ENCODE peak calls at places on chromosomes 16 and 17, in five cellular contexts. Q, O, G, A and U are unnamed samples.
A peak's percentile ranks its signal among the peaks of the same experiment; 100 is the strongest.

GRCh38 chr17:3917391-3917931 is 1.2 kb upstream of the P2RX1 start:
- DNase-seq in Q (no peak), O (no peak), G (peak; percentile 79), A (no peak), U (peak; percentile 73)

GRCh38 chr16:83113317-83113716 is 486.5 kb downstream of the CDH13 start:
- DNase-seq in Q (no peak), O (no peak), G (peak; percentile 52), A (no peak), U (no peak)

GRCh38 chr17:56499799-56500388 is 93.6 kb upstream of the NOG start:
- DNase-seq in Q (no peak), O (peak; percentile 73), G (peak; percentile 30), A (peak; percentile 14), U (no peak)

GRCh38 chr17:29155966-29156338 is 24.2 kb downstream of the MYO18A start:
- DNase-seq in Q (no peak), O (no peak), G (peak; percentile 63), A (no peak), U (no peak)

GRCh38 chr16:57504001-57504400 is 17.7 kb upstream of the DOK4 start:
- DNase-seq in Q (no peak), O (no peak), G (no peak), A (no peak), U (no peak)

GRCh38 chr17:2070241-2071023 is 15.5 kb downstream of the HIC1 start:
- DNase-seq in Q (no peak), O (no peak), G (no peak), A (no peak), U (no peak)

GRCh38 chr16:89018605-89019158 is 41.7 kb upstream of the CBFA2T3 start:
- DNase-seq in Q (no peak), O (no peak), G (no peak), A (no peak), U (no peak)

GRCh38 chr17:29292992-29293889 is 707 bp downstream of the NUFIP2 start:
- DNase-seq in Q (peak; percentile 11), O (peak; percentile 27), G (peak; percentile 63), A (no peak), U (peak; percentile 80)

GRCh38 chr16:4411684-4412083 is 4.7 kb downstream of the CORO7 start:
- DNase-seq in Q (peak; percentile 54), O (no peak), G (no peak), A (no peak), U (peak; percentile 53)

GRCh38 chr17:231966-232807 is 50.7 kb upstream of the DOC2B start:
- DNase-seq in Q (no peak), O (no peak), G (no peak), A (no peak), U (no peak)

GRCh38 chr16:31090540-31090939 is 1.8 kb upstream of the PRSS53 start:
- DNase-seq in Q (no peak), O (no peak), G (no peak), A (no peak), U (no peak)

GRCh38 chr17:53722407-53722806 is 100.3 kb upstream of the KIF2B start:
- DNase-seq in Q (peak; percentile 99), O (peak; percentile 79), G (peak; percentile 47), A (peak; percentile 0), U (no peak)

GRCh38 chr17:80818871-80819270 is 172.8 kb upstream of the CHMP6 start:
- DNase-seq in Q (no peak), O (no peak), G (no peak), A (no peak), U (no peak)

GRCh38 chr16:55760665-55761035 is 72.2 kb downstream of the CES1 start:
- DNase-seq in Q (no peak), O (no peak), G (no peak), A (no peak), U (peak; percentile 70)

GRCh38 chr17:44708401-44709263 is at the start of gene DBF4B:
- DNase-seq in Q (peak; percentile 75), O (peak; percentile 95), G (peak; percentile 93), A (peak; percentile 86), U (peak; percentile 76)

GRCh38 chr17:1398900-1399299 is 1.1 kb downstream of the YWHAE start:
- DNase-seq in Q (no peak), O (no peak), G (no peak), A (no peak), U (no peak)

GRCh38 chr16:64152010-64152767 is 969.7 kb downstream of the CDH11 start:
- DNase-seq in Q (no peak), O (no peak), G (no peak), A (no peak), U (no peak)

GRCh38 chr16:58195344-58195743 is 2.6 kb downstream of the CSNK2A2 start:
- DNase-seq in Q (no peak), O (no peak), G (no peak), A (no peak), U (no peak)

GRCh38 chr16:24013733-24014645 is 178.2 kb downstream of the PRKCB start:
- DNase-seq in Q (no peak), O (no peak), G (no peak), A (no peak), U (no peak)

GRCh38 chr16:4566144-4566543 is 10.0 kb downstream of the C16orf96 start:
- DNase-seq in Q (no peak), O (no peak), G (no peak), A (no peak), U (no peak)

GRCh38 chr16:84119368-84119767 is 2.6 kb upstream of the MBTPS1 start:
- DNase-seq in Q (no peak), O (peak; percentile 28), G (no peak), A (no peak), U (no peak)

GRCh38 chr16:3129137-3130131 is 5.4 kb upstream of the ZNF213 start:
- DNase-seq in Q (no peak), O (peak; percentile 74), G (peak; percentile 88), A (no peak), U (peak; percentile 78)

GRCh38 chr16:69490707-69491324 is 66.4 kb downstream of the CYB5B start:
- DNase-seq in Q (no peak), O (no peak), G (no peak), A (no peak), U (no peak)

GRCh38 chr17:20091161-20092029 is 82.2 kb downstream of the SPECC1 start:
- DNase-seq in Q (peak; percentile 92), O (no peak), G (peak; percentile 34), A (no peak), U (no peak)

GRCh38 chr17:73901661-73902415 is 257.6 kb upstream of the SDK2 start:
- DNase-seq in Q (no peak), O (no peak), G (no peak), A (no peak), U (peak; percentile 76)

GRCh38 chr16:85005278-85006069 is 5.9 kb downstream of the ZDHHC7 start:
- DNase-seq in Q (no peak), O (no peak), G (peak; percentile 87), A (no peak), U (peak; percentile 15)

GRCh38 chr17:43532581-43532980 is 13.6 kb downstream of the ETV4 start:
- DNase-seq in Q (no peak), O (no peak), G (no peak), A (no peak), U (no peak)

GRCh38 chr17:77494664-77495435 is 354.1 kb downstream of the SEC14L1 start:
- DNase-seq in Q (no peak), O (peak; percentile 83), G (peak; percentile 88), A (no peak), U (peak; percentile 84)
- H3K4me3 ChIP-seq in Q (no peak overlapping the region), O (no peak overlapping the region), G (no peak overlapping the region), A (no peak overlapping the region), U (no peak overlapping the region)

GRCh38 chr17:35086931-35087573 is 23.5 kb upstream of the RFFL start:
- DNase-seq in Q (no peak), O (peak; percentile 64), G (no peak), A (no peak), U (no peak)
- H3K4me3 ChIP-seq in Q (no peak overlapping the region), O (peak overlapping the region; percentile 88), G (no peak overlapping the region), A (no peak overlapping the region), U (no peak overlapping the region)

GRCh38 chr16:87602821-87603683 is 744 bp downstream of the JPH3 start:
- DNase-seq in Q (no peak), O (no peak), G (no peak), A (no peak), U (no peak)
- H3K4me3 ChIP-seq in Q (no peak overlapping the region), O (no peak overlapping the region), G (peak overlapping the region; percentile 15), A (no peak overlapping the region), U (no peak overlapping the region)

GRCh38 chr16:73265124-73265838 is 217.4 kb upstream of the ZFHX3 start:
- DNase-seq in Q (no peak), O (no peak), G (no peak), A (no peak), U (no peak)
- H3K4me3 ChIP-seq in Q (no peak overlapping the region), O (no peak overlapping the region), G (no peak overlapping the region), A (no peak overlapping the region), U (no peak overlapping the region)

DNA sequence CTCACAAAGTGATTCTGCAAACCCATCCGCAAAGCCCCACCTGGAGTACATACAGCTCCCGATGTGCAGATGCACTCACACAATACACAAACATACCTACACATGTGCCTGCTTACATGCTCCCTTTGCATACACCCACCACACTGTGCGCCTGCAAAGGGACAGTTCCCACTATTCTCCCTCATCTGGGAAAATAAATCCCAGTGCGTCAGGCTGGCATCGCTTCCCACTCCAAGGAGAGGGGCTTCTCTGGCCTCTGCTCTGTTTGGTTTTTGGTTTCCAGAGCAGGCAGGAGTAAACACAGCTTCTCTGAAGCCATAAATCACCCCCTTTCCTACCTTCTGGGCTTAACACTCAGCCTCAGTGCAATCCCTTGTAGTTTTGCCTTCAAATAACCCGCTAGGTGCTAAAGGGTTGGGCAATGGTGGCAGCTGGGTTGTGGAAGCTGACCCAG is 14.7 kb downstream of the HOXB4 start:
- DNase-seq in Q (no peak), O (no peak), G (no peak), A (no peak), U (no peak)
- H3K4me3 ChIP-seq in Q (peak overlapping the region; percentile 30), O (no peak overlapping the region), G (no peak overlapping the region), A (peak overlapping the region; percentile 41), U (peak overlapping the region; percentile 39)

GRCh38 chr17:34670618-34671017 is 91.2 kb downstream of the TMEM132E start:
- DNase-seq in Q (no peak), O (no peak), G (no peak), A (no peak), U (no peak)
- H3K4me3 ChIP-seq in Q (no peak overlapping the region), O (no peak overlapping the region), G (no peak overlapping the region), A (no peak overlapping the region), U (no peak overlapping the region)

DNA sequence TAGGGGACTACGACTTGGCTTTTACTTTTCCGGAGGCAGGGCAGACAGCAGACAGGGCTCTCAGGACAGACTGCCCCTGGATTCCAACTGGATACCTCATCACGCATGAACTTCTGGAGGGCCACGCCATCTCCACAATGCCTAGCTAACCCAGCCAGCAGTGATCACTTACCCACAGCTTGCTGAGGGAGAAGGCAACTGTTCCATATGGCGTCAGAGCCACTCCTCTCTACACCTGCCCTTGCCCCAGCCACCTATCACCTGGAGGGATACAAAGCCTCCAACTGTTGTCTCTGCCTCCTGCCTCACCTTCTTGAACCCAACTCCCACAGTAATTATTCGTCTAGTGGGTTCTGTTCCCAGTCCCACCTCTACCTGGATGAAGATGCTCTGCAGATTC is 8.8 kb downstream of the MYO19 start:
- DNase-seq in Q (no peak), O (no peak), G (no peak), A (no peak), U (no peak)
- H3K4me3 ChIP-seq in Q (no peak overlapping the region), O (no peak overlapping the region), G (no peak overlapping the region), A (no peak overlapping the region), U (no peak overlapping the region)